ENCODE peak calls at places on chromosomes 16 and 17, in nine cellular contexts. One of them, this sample, is unnamed.

GRCh38 chr16:84252214-84252613 is 12.4 kb upstream of the KCNG4 start:
- DNase-seq in RCC 7860: no peak
- DNase-seq in stromal cell of bone marrow: no peak
- DNase-seq in OCI-LY7: no peak
- DNase-seq in natural killer cell treated with Interleukin-12 subunit alpha and Interleukin-12 subunit beta and Interleukin-15 and Interleukin-18, amount 100 ng/mL, for 72 hours: no peak
- DNase-seq in tibial artery: no peak
- DNase-seq in cardiac fibroblast: no peak
- DNase-seq in nucleus accumbens: no peak
- DNase-seq in GM23338: peak
- DNase-seq in this sample: no peak

GRCh38 chr16:84138824-84139627 is 6.0 kb downstream of the HSDL1 start:
- DNase-seq in cardiac fibroblast: peak
- DNase-seq in RCC 7860: no peak
- DNase-seq in natural killer cell treated with Interleukin-12 subunit alpha and Interleukin-12 subunit beta and Interleukin-15 and Interleukin-18, amount 100 ng/mL, for 72 hours: no peak
- DNase-seq in nucleus accumbens: no peak
- DNase-seq in OCI-LY7: no peak
- DNase-seq in stromal cell of bone marrow: no peak
- DNase-seq in tibial artery: peak
- DNase-seq in GM23338: peak
- DNase-seq in this sample: no peak

GRCh38 chr17:11935734-11936406 is 61.4 kb downstream of the ZNF18 start:
- DNase-seq in RCC 7860: peak
- DNase-seq in stromal cell of bone marrow: peak
- DNase-seq in natural killer cell treated with Interleukin-12 subunit alpha and Interleukin-12 subunit beta and Interleukin-15 and Interleukin-18, amount 100 ng/mL, for 72 hours: no peak
- DNase-seq in nucleus accumbens: peak
- DNase-seq in GM23338: peak
- DNase-seq in cardiac fibroblast: peak
- DNase-seq in tibial artery: no peak
- DNase-seq in OCI-LY7: peak
- DNase-seq in this sample: peak

GRCh38 chr17:9811086-9811485 is 10.8 kb downstream of the GSG1L2 start:
- DNase-seq in nucleus accumbens: no peak
- DNase-seq in cardiac fibroblast: no peak
- DNase-seq in stromal cell of bone marrow: no peak
- DNase-seq in natural killer cell treated with Interleukin-12 subunit alpha and Interleukin-12 subunit beta and Interleukin-15 and Interleukin-18, amount 100 ng/mL, for 72 hours: no peak
- DNase-seq in GM23338: no peak
- DNase-seq in RCC 7860: peak
- DNase-seq in OCI-LY7: no peak
- DNase-seq in tibial artery: no peak
- DNase-seq in this sample: no peak

GRCh38 chr16:75251280-75252048 is at the start of gene BCAR1:
- DNase-seq in nucleus accumbens: peak
- DNase-seq in GM23338: peak
- DNase-seq in tibial artery: peak
- DNase-seq in OCI-LY7: peak
- DNase-seq in RCC 7860: peak
- DNase-seq in natural killer cell treated with Interleukin-12 subunit alpha and Interleukin-12 subunit beta and Interleukin-15 and Interleukin-18, amount 100 ng/mL, for 72 hours: no peak
- DNase-seq in cardiac fibroblast: peak
- DNase-seq in stromal cell of bone marrow: peak
- DNase-seq in this sample: peak

GRCh38 chr17:79065105-79065670 is 9.4 kb upstream of the ENGASE start:
- DNase-seq in stromal cell of bone marrow: no peak
- DNase-seq in RCC 7860: no peak
- DNase-seq in tibial artery: no peak
- DNase-seq in OCI-LY7: peak
- DNase-seq in nucleus accumbens: no peak
- DNase-seq in cardiac fibroblast: peak
- DNase-seq in natural killer cell treated with Interleukin-12 subunit alpha and Interleukin-12 subunit beta and Interleukin-15 and Interleukin-18, amount 100 ng/mL, for 72 hours: peak
- DNase-seq in GM23338: peak
- DNase-seq in this sample: no peak

GRCh38 chr16:49179714-49180330 is 101.8 kb downstream of the CBLN1 start:
- DNase-seq in tibial artery: no peak
- DNase-seq in GM23338: no peak
- DNase-seq in OCI-LY7: no peak
- DNase-seq in cardiac fibroblast: no peak
- DNase-seq in nucleus accumbens: no peak
- DNase-seq in natural killer cell treated with Interleukin-12 subunit alpha and Interleukin-12 subunit beta and Interleukin-15 and Interleukin-18, amount 100 ng/mL, for 72 hours: no peak
- DNase-seq in stromal cell of bone marrow: no peak
- DNase-seq in RCC 7860: no peak
- DNase-seq in this sample: no peak

GRCh38 chr16:426115-426905 is 861 bp downstream of the RAB11FIP3 start:
- DNase-seq in GM23338: peak
- DNase-seq in nucleus accumbens: no peak
- DNase-seq in cardiac fibroblast: peak
- DNase-seq in stromal cell of bone marrow: no peak
- DNase-seq in tibial artery: no peak
- DNase-seq in natural killer cell treated with Interleukin-12 subunit alpha and Interleukin-12 subunit beta and Interleukin-15 and Interleukin-18, amount 100 ng/mL, for 72 hours: no peak
- DNase-seq in RCC 7860: no peak
- DNase-seq in OCI-LY7: peak
- DNase-seq in this sample: peak

GRCh38 chr17:3037259-3037658 is 26.1 kb downstream of the OR1D5 start:
- DNase-seq in nucleus accumbens: no peak
- DNase-seq in natural killer cell treated with Interleukin-12 subunit alpha and Interleukin-12 subunit beta and Interleukin-15 and Interleukin-18, amount 100 ng/mL, for 72 hours: no peak
- DNase-seq in GM23338: no peak
- DNase-seq in cardiac fibroblast: no peak
- DNase-seq in tibial artery: no peak
- DNase-seq in RCC 7860: no peak
- DNase-seq in OCI-LY7: no peak
- DNase-seq in stromal cell of bone marrow: no peak
- DNase-seq in this sample: no peak